ENCODE peak calls at places on chromosomes 4 and X, in eight cellular contexts. One of them, this sample, is unnamed.

GRCh38 chr4:87633239-87633638 is 16.8 kb upstream of the DMP1 start:
- DNase-seq in heart right ventricle: no peak
- DNase-seq in fibroblast of lung: peak; percentile 67
- DNase-seq in naive thymus-derived CD4-positive, alpha-beta T cell: no peak
- DNase-seq in tibial nerve: no peak
- DNase-seq in right cardiac atrium: no peak
- DNase-seq in right atrium auricular region: no peak
- DNase-seq in effector memory CD4-positive, alpha-beta T cell: no peak
- DNase-seq in this sample: no peak

GRCh38 chrX:38879631-38880220 is 78.5 kb downstream of the MID1IP1 start:
- DNase-seq in effector memory CD4-positive, alpha-beta T cell: no peak
- DNase-seq in tibial nerve: no peak
- DNase-seq in right atrium auricular region: no peak
- DNase-seq in fibroblast of lung: no peak
- DNase-seq in right cardiac atrium: no peak
- DNase-seq in heart right ventricle: peak; percentile 24
- DNase-seq in naive thymus-derived CD4-positive, alpha-beta T cell: peak; percentile 22
- DNase-seq in this sample: no peak

GRCh38 chrX:119726900-119727555 is 31.4 kb upstream of the SOWAHD start:
- DNase-seq in right cardiac atrium: no peak
- DNase-seq in heart right ventricle: no peak
- DNase-seq in tibial nerve: no peak
- DNase-seq in right atrium auricular region: no peak
- DNase-seq in effector memory CD4-positive, alpha-beta T cell: no peak
- DNase-seq in fibroblast of lung: no peak
- DNase-seq in naive thymus-derived CD4-positive, alpha-beta T cell: peak; percentile 39
- DNase-seq in this sample: no peak

GRCh38 chr4:4914059-4914820 is 54.8 kb downstream of the MSX1 start:
- DNase-seq in right atrium auricular region: no peak
- DNase-seq in effector memory CD4-positive, alpha-beta T cell: no peak
- DNase-seq in fibroblast of lung: no peak
- DNase-seq in right cardiac atrium: no peak
- DNase-seq in tibial nerve: no peak
- DNase-seq in naive thymus-derived CD4-positive, alpha-beta T cell: no peak
- DNase-seq in heart right ventricle: no peak
- DNase-seq in this sample: no peak

GRCh38 chr4:15348695-15349094 is 79.1 kb upstream of the C1QTNF7 start:
- DNase-seq in fibroblast of lung: no peak
- DNase-seq in heart right ventricle: no peak
- DNase-seq in naive thymus-derived CD4-positive, alpha-beta T cell: no peak
- DNase-seq in effector memory CD4-positive, alpha-beta T cell: no peak
- DNase-seq in tibial nerve: no peak
- DNase-seq in right atrium auricular region: no peak
- DNase-seq in right cardiac atrium: no peak
- DNase-seq in this sample: no peak

GRCh38 chrX:38206036-38206435 is 14.6 kb downstream of the SRPX start:
- DNase-seq in right cardiac atrium: no peak
- DNase-seq in heart right ventricle: no peak
- DNase-seq in right atrium auricular region: no peak
- DNase-seq in naive thymus-derived CD4-positive, alpha-beta T cell: no peak
- DNase-seq in effector memory CD4-positive, alpha-beta T cell: no peak
- DNase-seq in tibial nerve: no peak
- DNase-seq in fibroblast of lung: peak; percentile 18
- DNase-seq in this sample: no peak

GRCh38 chr4:16418814-16419213 is 192.5 kb upstream of the TAPT1 start:
- DNase-seq in right atrium auricular region: no peak
- DNase-seq in naive thymus-derived CD4-positive, alpha-beta T cell: no peak
- DNase-seq in fibroblast of lung: peak; percentile 11
- DNase-seq in right cardiac atrium: no peak
- DNase-seq in tibial nerve: no peak
- DNase-seq in effector memory CD4-positive, alpha-beta T cell: no peak
- DNase-seq in heart right ventricle: no peak
- DNase-seq in this sample: no peak

GRCh38 chr4:89949782-89950387 is 55.2 kb downstream of the MMRN1 start:
- DNase-seq in tibial nerve: no peak
- DNase-seq in naive thymus-derived CD4-positive, alpha-beta T cell: no peak
- DNase-seq in heart right ventricle: no peak
- DNase-seq in fibroblast of lung: no peak
- DNase-seq in right atrium auricular region: no peak
- DNase-seq in effector memory CD4-positive, alpha-beta T cell: no peak
- DNase-seq in right cardiac atrium: no peak
- DNase-seq in this sample: no peak

GRCh38 chr4:80361329-80361900 is 25.9 kb downstream of the CFAP299 start:
- DNase-seq in heart right ventricle: no peak
- DNase-seq in tibial nerve: no peak
- DNase-seq in effector memory CD4-positive, alpha-beta T cell: no peak
- DNase-seq in naive thymus-derived CD4-positive, alpha-beta T cell: peak; percentile 29
- DNase-seq in fibroblast of lung: peak; percentile 53
- DNase-seq in right atrium auricular region: no peak
- DNase-seq in right cardiac atrium: no peak
- DNase-seq in this sample: no peak

GRCh38 chrX:120468071-120468470 is 1.0 kb downstream of the LAMP2 start:
- DNase-seq in effector memory CD4-positive, alpha-beta T cell: no peak
- DNase-seq in tibial nerve: no peak
- DNase-seq in fibroblast of lung: no peak
- DNase-seq in heart right ventricle: no peak
- DNase-seq in right atrium auricular region: no peak
- DNase-seq in right cardiac atrium: no peak
- DNase-seq in naive thymus-derived CD4-positive, alpha-beta T cell: no peak
- DNase-seq in this sample: no peak

GRCh38 chr4:102717448-102718092 is 43.2 kb downstream of the MANBA start:
- DNase-seq in naive thymus-derived CD4-positive, alpha-beta T cell: no peak
- DNase-seq in fibroblast of lung: no peak
- DNase-seq in right cardiac atrium: no peak
- DNase-seq in right atrium auricular region: no peak
- DNase-seq in tibial nerve: no peak
- DNase-seq in effector memory CD4-positive, alpha-beta T cell: no peak
- DNase-seq in heart right ventricle: no peak
- DNase-seq in this sample: no peak

GRCh38 chr4:141180991-141181760 is 39.5 kb upstream of the ZNF330 start:
- DNase-seq in heart right ventricle: no peak
- DNase-seq in tibial nerve: no peak
- DNase-seq in naive thymus-derived CD4-positive, alpha-beta T cell: no peak
- DNase-seq in fibroblast of lung: no peak
- DNase-seq in right atrium auricular region: no peak
- DNase-seq in right cardiac atrium: no peak
- DNase-seq in effector memory CD4-positive, alpha-beta T cell: no peak
- DNase-seq in this sample: no peak

GRCh38 chr4:139242511-139243051 is 37.4 kb downstream of the MGARP start:
- DNase-seq in tibial nerve: no peak
- DNase-seq in fibroblast of lung: peak; percentile 67
- DNase-seq in naive thymus-derived CD4-positive, alpha-beta T cell: no peak
- DNase-seq in effector memory CD4-positive, alpha-beta T cell: no peak
- DNase-seq in heart right ventricle: no peak
- DNase-seq in right cardiac atrium: no peak
- DNase-seq in right atrium auricular region: no peak
- DNase-seq in this sample: no peak

GRCh38 chr4:6844986-6845385 is 62.5 kb downstream of the KIAA0232 start:
- DNase-seq in fibroblast of lung: no peak
- DNase-seq in right cardiac atrium: no peak
- DNase-seq in naive thymus-derived CD4-positive, alpha-beta T cell: no peak
- DNase-seq in effector memory CD4-positive, alpha-beta T cell: no peak
- DNase-seq in heart right ventricle: no peak
- DNase-seq in right atrium auricular region: no peak
- DNase-seq in tibial nerve: no peak
- DNase-seq in this sample: no peak

GRCh38 chr4:60683357-60683756 is 516.8 kb upstream of the ADGRL3 start:
- DNase-seq in effector memory CD4-positive, alpha-beta T cell: no peak
- DNase-seq in fibroblast of lung: peak; percentile 66
- DNase-seq in right atrium auricular region: no peak
- DNase-seq in tibial nerve: no peak
- DNase-seq in naive thymus-derived CD4-positive, alpha-beta T cell: no peak
- DNase-seq in heart right ventricle: no peak
- DNase-seq in right cardiac atrium: no peak
- DNase-seq in this sample: no peak

DNA sequence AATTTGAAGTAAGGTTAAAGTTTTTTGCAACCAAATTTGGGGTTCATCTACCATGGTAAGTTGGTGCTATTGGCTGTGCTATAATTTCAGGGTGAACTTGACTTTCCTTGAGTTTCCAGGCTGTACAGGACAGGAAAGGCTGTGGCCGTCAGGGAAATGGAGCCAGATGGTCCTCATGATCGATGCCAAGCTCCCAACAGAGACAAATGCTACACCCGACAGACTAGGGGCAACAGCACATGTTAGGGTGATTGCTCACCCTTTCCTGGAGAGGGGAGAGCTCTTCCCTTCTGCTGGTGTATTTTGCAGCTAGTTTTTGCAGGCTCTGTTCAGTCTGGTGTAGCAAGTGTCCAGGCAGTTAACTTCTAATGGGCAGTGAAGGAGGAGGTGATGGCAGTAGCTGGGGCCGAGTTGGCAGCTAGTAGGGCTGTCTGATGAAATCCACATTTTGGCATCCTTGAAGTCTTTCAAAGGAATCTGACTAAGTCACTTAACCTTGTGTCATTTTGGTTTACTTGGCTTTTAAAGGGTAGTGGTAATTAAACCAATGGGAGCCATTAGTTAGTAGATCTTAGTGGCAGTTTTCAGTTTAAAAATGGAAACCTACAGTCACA is 47.8 kb downstream of the GAB1 start:
- DNase-seq in heart right ventricle: no peak
- DNase-seq in effector memory CD4-positive, alpha-beta T cell: no peak
- DNase-seq in right atrium auricular region: peak; percentile 75
- DNase-seq in fibroblast of lung: peak; percentile 84
- DNase-seq in tibial nerve: no peak
- DNase-seq in right cardiac atrium: peak; percentile 54
- DNase-seq in naive thymus-derived CD4-positive, alpha-beta T cell: no peak
- DNase-seq in this sample: no peak
- H3K4me1 ChIP-seq in heart right ventricle: peaks cover 98% of the 10 kb centered on the region
- H3K4me1 ChIP-seq in effector memory CD4-positive, alpha-beta T cell: no peaks in the 10 kb centered on the region
- H3K4me1 ChIP-seq in right atrium auricular region: no peaks in the 10 kb centered on the region
- H3K4me1 ChIP-seq in fibroblast of lung: peaks cover 8% of the 10 kb centered on the region
- H3K4me1 ChIP-seq in tibial nerve: no peaks in the 10 kb centered on the region
- H3K4me1 ChIP-seq in right cardiac atrium: peaks cover 25% of the 10 kb centered on the region
- H3K4me1 ChIP-seq in naive thymus-derived CD4-positive, alpha-beta T cell: no peaks in the 10 kb centered on the region
- H3K4me1 ChIP-seq in this sample: peaks cover 3% of the 10 kb centered on the region

DNA sequence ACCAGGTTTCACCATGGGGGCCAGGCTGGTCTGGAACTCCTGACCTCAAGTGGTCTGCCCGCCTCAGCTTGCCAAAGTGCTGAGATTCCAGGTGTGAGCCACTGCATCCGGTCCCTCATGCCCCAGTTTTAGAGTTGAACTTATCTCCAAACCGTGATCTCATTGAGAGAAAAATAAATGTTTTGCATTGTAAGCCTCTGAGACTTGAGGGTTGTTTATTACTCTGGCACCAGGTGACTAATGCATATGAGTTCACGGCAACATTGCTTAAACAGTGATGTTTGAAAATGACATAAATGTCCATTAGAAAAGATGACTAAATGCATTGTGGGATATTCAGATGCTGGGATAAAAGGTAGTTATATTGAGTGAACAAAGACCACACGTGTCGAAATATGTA is 22.9 kb upstream of the FAT1 start:
- DNase-seq in right cardiac atrium: no peak
- DNase-seq in heart right ventricle: no peak
- DNase-seq in fibroblast of lung: no peak
- DNase-seq in tibial nerve: no peak
- DNase-seq in naive thymus-derived CD4-positive, alpha-beta T cell: no peak
- DNase-seq in right atrium auricular region: no peak
- DNase-seq in effector memory CD4-positive, alpha-beta T cell: no peak
- DNase-seq in this sample: no peak
- H3K27ac ChIP-seq in right cardiac atrium: no peak overlapping the region
- H3K27ac ChIP-seq in heart right ventricle: no peak overlapping the region
- H3K27ac ChIP-seq in fibroblast of lung: no peak overlapping the region
- H3K27ac ChIP-seq in tibial nerve: no peak overlapping the region
- H3K27ac ChIP-seq in naive thymus-derived CD4-positive, alpha-beta T cell: no peak overlapping the region
- H3K27ac ChIP-seq in right atrium auricular region: no peak overlapping the region
- H3K27ac ChIP-seq in effector memory CD4-positive, alpha-beta T cell: no peak overlapping the region
- H3K27ac ChIP-seq in this sample: no peak overlapping the region

GRCh38 chrX:18426004-18426320 is 554 bp downstream of the CDKL5 start:
- DNase-seq in fibroblast of lung: no peak
- DNase-seq in tibial nerve: no peak
- DNase-seq in naive thymus-derived CD4-positive, alpha-beta T cell: no peak
- DNase-seq in heart right ventricle: peak; percentile 10
- DNase-seq in right atrium auricular region: no peak
- DNase-seq in effector memory CD4-positive, alpha-beta T cell: no peak
- DNase-seq in right cardiac atrium: no peak
- DNase-seq in this sample: no peak

GRCh38 chrX:18422886-18423285 is 2.5 kb upstream of the CDKL5 start:
- DNase-seq in naive thymus-derived CD4-positive, alpha-beta T cell: no peak
- DNase-seq in right cardiac atrium: no peak
- DNase-seq in right atrium auricular region: no peak
- DNase-seq in heart right ventricle: no peak
- DNase-seq in effector memory CD4-positive, alpha-beta T cell: no peak
- DNase-seq in fibroblast of lung: peak; percentile 69
- DNase-seq in tibial nerve: no peak
- DNase-seq in this sample: no peak

GRCh38 chrX:18428006-18428405 is 2.6 kb downstream of the CDKL5 start:
- DNase-seq in naive thymus-derived CD4-positive, alpha-beta T cell: no peak
- DNase-seq in effector memory CD4-positive, alpha-beta T cell: no peak
- DNase-seq in heart right ventricle: no peak
- DNase-seq in right atrium auricular region: no peak
- DNase-seq in right cardiac atrium: no peak
- DNase-seq in fibroblast of lung: no peak
- DNase-seq in tibial nerve: no peak
- DNase-seq in this sample: no peak

GRCh38 chrX:18424482-18425198 is 768 bp upstream of the CDKL5 start:
- DNase-seq in naive thymus-derived CD4-positive, alpha-beta T cell: peak; percentile 26
- DNase-seq in effector memory CD4-positive, alpha-beta T cell: peak; percentile 1
- DNase-seq in right atrium auricular region: no peak
- DNase-seq in fibroblast of lung: peak; percentile 57
- DNase-seq in heart right ventricle: no peak
- DNase-seq in tibial nerve: no peak
- DNase-seq in right cardiac atrium: peak; percentile 16
- DNase-seq in this sample: no peak

DNA sequence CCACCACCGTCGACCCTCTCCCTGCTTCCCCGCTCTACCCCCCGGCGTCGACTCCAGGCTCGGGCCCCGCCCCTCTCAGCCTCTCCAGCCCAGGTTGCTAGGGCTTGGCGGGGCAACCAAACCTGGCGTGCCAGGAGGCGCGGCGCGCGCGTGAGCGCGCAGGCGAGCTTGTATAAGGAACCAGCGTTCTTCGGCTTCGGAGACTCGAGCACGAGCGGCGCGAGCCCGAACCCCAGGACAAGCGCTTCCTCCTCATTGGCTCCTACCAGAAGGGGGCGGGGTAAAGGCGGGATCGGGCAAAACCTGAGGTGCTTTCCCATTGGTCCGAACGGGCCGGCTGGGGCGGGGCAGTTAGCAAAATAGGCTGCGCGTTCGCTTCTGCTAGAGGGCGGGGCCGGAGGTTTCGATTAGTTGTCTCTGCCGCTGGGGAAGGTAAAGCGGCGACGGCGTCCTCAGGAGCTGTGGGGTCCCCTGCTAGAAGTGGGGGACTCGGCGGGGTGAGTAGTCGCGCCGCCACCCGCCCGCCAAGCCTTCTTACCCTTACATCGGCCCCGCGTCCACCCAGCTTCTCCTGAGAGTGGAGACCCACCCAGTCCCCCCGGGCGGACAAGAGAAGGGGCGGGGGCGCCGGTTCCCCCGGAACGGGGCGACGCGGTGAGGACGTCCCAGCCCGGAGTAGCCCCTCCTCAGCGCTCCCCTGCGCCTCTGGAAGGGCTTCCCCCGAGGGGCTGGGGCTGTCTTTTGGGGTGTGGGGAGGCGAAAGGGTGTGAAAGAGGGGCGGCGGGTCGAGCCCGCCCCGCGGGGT is at the start of gene CDKL5:
- DNase-seq in effector memory CD4-positive, alpha-beta T cell: peak; percentile 94
- DNase-seq in right cardiac atrium: peak; percentile 97
- DNase-seq in naive thymus-derived CD4-positive, alpha-beta T cell: peak; percentile 90
- DNase-seq in right atrium auricular region: peak; percentile 96
- DNase-seq in fibroblast of lung: peak; percentile 96
- DNase-seq in heart right ventricle: peak; percentile 95
- DNase-seq in tibial nerve: peak; percentile 95
- DNase-seq in this sample: peak; percentile 96
- H3K4me3 ChIP-seq in effector memory CD4-positive, alpha-beta T cell: peak within 1 kb of the TSS; percentile 75
- H3K4me3 ChIP-seq in right cardiac atrium: peak within 1 kb of the TSS; percentile 80
- H3K4me3 ChIP-seq in naive thymus-derived CD4-positive, alpha-beta T cell: peak within 1 kb of the TSS; percentile 77
- H3K4me3 ChIP-seq in right atrium auricular region: peak within 1 kb of the TSS; percentile 80
- H3K4me3 ChIP-seq in fibroblast of lung: peak within 1 kb of the TSS; percentile 72
- H3K4me3 ChIP-seq in heart right ventricle: peak within 1 kb of the TSS; percentile 92
- H3K4me3 ChIP-seq in tibial nerve: peak within 1 kb of the TSS; percentile 62
- H3K4me3 ChIP-seq in this sample: peak within 1 kb of the TSS; percentile 69

GRCh38 chr4:110639207-110640092 is 16.6 kb upstream of the PITX2 start:
- DNase-seq in heart right ventricle: no peak
- DNase-seq in right cardiac atrium: no peak
- DNase-seq in effector memory CD4-positive, alpha-beta T cell: no peak
- DNase-seq in naive thymus-derived CD4-positive, alpha-beta T cell: no peak
- DNase-seq in fibroblast of lung: no peak
- DNase-seq in tibial nerve: no peak
- DNase-seq in right atrium auricular region: no peak
- DNase-seq in this sample: no peak
- H3K4me1 ChIP-seq in heart right ventricle: peaks cover 11% of the 10 kb centered on the region
- H3K4me1 ChIP-seq in right cardiac atrium: no peaks in the 10 kb centered on the region
- H3K4me1 ChIP-seq in effector memory CD4-positive, alpha-beta T cell: no peaks in the 10 kb centered on the region
- H3K4me1 ChIP-seq in naive thymus-derived CD4-positive, alpha-beta T cell: no peaks in the 10 kb centered on the region
- H3K4me1 ChIP-seq in fibroblast of lung: no peaks in the 10 kb centered on the region
- H3K4me1 ChIP-seq in tibial nerve: no peaks in the 10 kb centered on the region
- H3K4me1 ChIP-seq in right atrium auricular region: no peaks in the 10 kb centered on the region
- H3K4me1 ChIP-seq in this sample: no peaks in the 10 kb centered on the region